ENCODE peak calls at places on chromosomes 5 and 9, in eight cellular contexts. D, H, M, I, X, O, A and J are unnamed samples.

GRCh38 chr5:113806250-113806649 is 292.8 kb downstream of the YTHDC2 start:
- DNase-seq in X (peak), O (no peak), M (peak), H (peak), D (no peak), I (no peak), A (no peak), J (no peak)

GRCh38 chr5:102747386-102748166 is 7.5 kb upstream of the PAM start:
- DNase-seq in O (no peak), A (no peak), M (no peak), X (no peak), D (no peak), H (no peak), I (no peak), J (no peak)

GRCh38 chr9:136644593-136645342 is 17.9 kb upstream of the EGFL7 start:
- DNase-seq in A (no peak), I (peak), D (no peak), O (peak), H (peak), X (peak), M (peak), J (peak)

GRCh38 chr5:72470817-72471216 is 36.4 kb downstream of the ZNF366 start:
- DNase-seq in M (peak), I (no peak), H (peak), D (no peak), X (peak), A (no peak), O (no peak), J (no peak)

GRCh38 chr5:133854554-133854953 is 113.9 kb downstream of the C5orf15 start:
- DNase-seq in D (no peak), H (no peak), I (no peak), X (no peak), O (no peak), A (no peak), M (no peak), J (no peak)

GRCh38 chr5:151319334-151319733 is 15.8 kb upstream of the SLC36A3 start:
- DNase-seq in O (peak), H (peak), M (peak), A (no peak), D (no peak), I (no peak), X (peak), J (no peak)

GRCh38 chr5:79886456-79886855 is 104.6 kb downstream of the MTX3 start:
- DNase-seq in H (no peak), O (no peak), A (no peak), I (no peak), X (no peak), M (no peak), D (no peak), J (no peak)

GRCh38 chr9:119412399-119412798 is 43.2 kb upstream of the BRINP1 start:
- DNase-seq in D (no peak), I (no peak), H (no peak), X (no peak), M (no peak), A (no peak), O (no peak), J (no peak)

GRCh38 chr5:138844812-138845513 is 30.2 kb downstream of the LRRTM2 start:
- DNase-seq in A (no peak), O (no peak), X (peak), H (peak), M (peak), I (no peak), D (peak), J (no peak)

GRCh38 chr9:70567511-70567910 is 153.1 kb upstream of the KLF9 start:
- DNase-seq in M (no peak), O (no peak), D (no peak), I (no peak), X (no peak), H (no peak), A (no peak), J (no peak)

GRCh38 chr5:68557162-68557936 is 341.8 kb downstream of the PIK3R1 start:
- DNase-seq in H (peak), I (no peak), D (no peak), X (no peak), O (no peak), M (no peak), A (no peak), J (no peak)

GRCh38 chr5:68565427-68565826 is 349.9 kb downstream of the PIK3R1 start:
- DNase-seq in D (no peak), M (no peak), I (no peak), O (no peak), H (no peak), X (no peak), A (no peak), J (no peak)

GRCh38 chr5:68562308-68562707 is 346.8 kb downstream of the PIK3R1 start:
- DNase-seq in M (peak), H (peak), I (no peak), X (peak), O (no peak), D (peak), A (no peak), J (no peak)
- TF ChIP-seq CTCF in M (no peak), H (no peak), I (no peak), X (no peak), O (no peak), D (no peak), A (no peak), J (no peak)

DNA sequence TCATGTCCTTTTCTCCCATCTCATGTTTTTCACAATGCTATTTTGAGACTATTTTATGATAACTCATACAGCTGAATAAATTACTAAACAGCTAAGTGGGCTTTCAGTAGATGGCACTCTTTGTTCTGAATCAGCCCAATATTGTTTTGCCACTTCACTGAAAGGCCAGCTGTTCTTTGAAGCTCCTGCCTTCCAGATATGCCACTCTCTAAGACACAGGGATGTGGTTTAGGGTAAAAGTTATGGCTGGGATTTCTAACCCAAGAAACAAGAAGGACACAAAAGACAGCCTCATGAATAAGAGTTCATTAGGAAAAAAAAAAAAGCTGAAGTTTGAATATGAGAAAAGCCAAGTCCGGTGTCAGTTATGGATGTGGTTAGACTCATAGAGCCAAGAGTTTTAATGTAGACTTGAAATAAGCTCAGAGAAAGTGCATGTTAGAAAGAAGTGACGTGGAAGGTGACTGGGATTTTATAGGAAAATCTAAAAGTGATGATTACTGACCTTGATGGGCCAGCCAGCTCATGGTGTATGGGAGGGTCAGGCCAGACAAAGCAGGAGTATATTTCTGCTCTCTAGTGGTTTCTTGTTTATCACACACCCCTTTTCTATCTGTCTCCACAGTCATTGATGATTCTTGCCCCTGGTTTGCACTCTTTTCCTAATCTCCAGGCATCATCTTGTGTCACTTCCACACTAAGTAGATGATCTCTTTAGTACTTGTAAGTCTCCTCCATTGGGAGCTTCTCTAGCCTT is 488.5 kb downstream of the NR2F1-AS1 start:
- DNase-seq in I (no peak), O (no peak), X (peak), M (peak), H (peak), D (no peak), A (no peak), J (no peak)
- TF ChIP-seq CTCF in I (no peak), O (no peak), X (no peak), M (peak), H (peak), D (peak), A (no peak), J (no peak)

DNA sequence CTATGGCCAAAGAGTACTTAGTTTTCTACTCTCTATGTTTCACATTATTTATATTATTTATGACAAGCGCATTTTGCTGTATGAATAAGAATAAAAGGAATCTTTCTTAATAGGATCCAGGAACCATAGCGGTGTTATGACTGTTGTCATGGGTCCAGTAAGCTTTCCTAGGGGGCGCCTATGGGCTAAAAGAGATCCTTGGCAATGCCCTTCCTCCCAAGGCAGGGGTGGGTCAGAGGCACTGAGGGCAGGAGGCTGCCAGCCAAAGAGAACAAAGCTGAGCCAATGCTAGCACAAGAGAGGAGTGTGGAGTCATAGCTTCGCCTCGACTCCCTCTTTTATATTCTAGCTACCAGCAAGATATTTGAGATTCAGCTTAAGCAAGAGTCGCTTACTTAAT is 98.4 kb upstream of the GNAQ start:
- DNase-seq in D (no peak), A (peak), O (no peak), M (peak), X (peak), H (no peak), I (no peak), J (peak)
- TF ChIP-seq CTCF in D (peak), A (no peak), O (no peak), M (peak), X (peak), H (no peak), I (no peak), J (peak)

GRCh38 chr5:25716680-25717079 is 1071.9 kb upstream of the CDH10 start:
- DNase-seq in M (no peak), H (no peak), O (no peak), X (no peak), D (no peak), A (no peak), I (no peak), J (no peak)

GRCh38 chr5:25713259-25713658 is 1068.5 kb upstream of the CDH10 start:
- DNase-seq in I (no peak), O (peak), H (no peak), X (no peak), A (no peak), D (no peak), M (no peak), J (no peak)
- TF ChIP-seq CTCF in I (no peak), O (no peak), H (no peak), X (no peak), A (no peak), D (no peak), M (no peak), J (no peak)

GRCh38 chr9:129617167-129617566 is 3.7 kb downstream of the C9orf50 start:
- DNase-seq in M (no peak), A (no peak), H (peak), I (no peak), D (peak), X (peak), O (no peak), J (no peak)
- TF ChIP-seq CTCF in M (peak), A (no peak), H (peak), I (no peak), D (peak), X (peak), O (peak), J (peak)

GRCh38 chr9:95875305-95876137 is at the start of gene ERCC6L2:
- DNase-seq in D (peak), A (peak), I (peak), M (peak), X (peak), H (peak), O (peak), J (peak)
- TF ChIP-seq CTCF in D (peak), A (no peak), I (no peak), M (no peak), X (no peak), H (no peak), O (no peak), J (peak)

GRCh38 chr5:6785161-6785860 is 72.1 kb downstream of the TENT4A start:
- DNase-seq in M (no peak), X (no peak), D (no peak), A (no peak), H (no peak), I (no peak), O (no peak), J (no peak)

GRCh38 chr5:6781711-6782110 is 68.5 kb downstream of the TENT4A start:
- DNase-seq in O (no peak), D (no peak), M (no peak), I (no peak), H (peak), A (no peak), X (peak), J (no peak)

GRCh38 chr5:6784481-6784880 is 71.2 kb downstream of the TENT4A start:
- DNase-seq in O (no peak), D (no peak), I (no peak), A (no peak), X (no peak), M (no peak), H (no peak), J (no peak)

GRCh38 chr5:6783787-6784186 is 70.6 kb downstream of the TENT4A start:
- DNase-seq in H (no peak), D (no peak), I (no peak), A (no peak), X (no peak), M (peak), O (no peak), J (no peak)

DNA sequence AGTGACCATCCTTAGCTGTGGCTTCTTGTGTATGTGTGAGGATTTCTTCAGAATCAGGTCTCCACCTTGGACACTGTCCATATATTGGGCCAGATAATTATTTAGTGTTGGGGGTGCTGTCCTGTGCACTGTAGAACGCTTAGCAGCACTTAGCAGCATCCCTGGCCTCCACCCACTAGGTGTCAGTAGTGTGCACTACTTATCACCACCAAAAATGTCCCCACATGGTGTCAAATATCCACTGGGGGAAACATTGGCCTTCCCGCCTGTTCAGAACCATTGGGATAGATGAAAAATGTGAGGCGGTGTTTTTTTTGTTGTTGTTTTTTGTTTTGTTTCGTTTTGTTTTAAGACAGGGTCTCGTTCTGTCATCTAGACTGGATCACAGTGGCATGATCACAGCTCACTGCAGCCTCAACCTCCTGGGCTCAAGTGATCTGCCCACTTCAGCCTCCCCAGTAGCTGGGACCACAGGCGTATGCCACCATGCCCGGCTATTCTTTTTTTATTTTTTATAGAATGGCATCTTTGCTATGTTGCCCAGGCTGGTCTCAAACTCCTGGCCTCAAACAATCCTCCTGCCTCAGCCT is 67.7 kb downstream of the TENT4A start:
- DNase-seq in I (no peak), M (no peak), X (no peak), D (no peak), A (no peak), O (no peak), H (no peak), J (no peak)
- TF ChIP-seq CTCF in I (peak), M (peak), X (peak), D (peak), A (peak), O (peak), H (no peak), J (peak)

GRCh38 chr5:137086289-137086838 is 412.8 kb downstream of the SPOCK1 start:
- DNase-seq in O (no peak), X (no peak), A (no peak), D (no peak), H (no peak), I (no peak), M (no peak), J (no peak)
- TF ChIP-seq CTCF in O (no peak), X (no peak), A (no peak), D (no peak), H (no peak), I (no peak), M (no peak), J (no peak)

GRCh38 chr5:126855266-126855665 is 78.3 kb downstream of the LMNB1 start:
- DNase-seq in D (no peak), I (no peak), M (peak), H (no peak), O (no peak), X (no peak), A (no peak), J (no peak)
- TF ChIP-seq CTCF in D (no peak), I (no peak), M (no peak), H (no peak), O (no peak), X (no peak), A (no peak), J (no peak)

GRCh38 chr9:123999668-124000067 is 11.9 kb upstream of the LHX2 start:
- DNase-seq in A (no peak), O (no peak), D (no peak), X (no peak), I (no peak), M (no peak), H (no peak), J (no peak)
- TF ChIP-seq CTCF in A (no peak), O (no peak), D (no peak), X (no peak), I (no peak), M (no peak), H (no peak), J (no peak)